ENCODE peak calls at places on chromosomes 7 and 10, in four cellular contexts. V is GM12878, C is endothelial cell of umbilical vein, H is HepG2. D is an unnamed sample.
A peak's percentile ranks its signal among the peaks of the same experiment; 100 is the strongest.

GRCh38 chr10:4656576-4657194 is 169.3 kb upstream of the AKR1E2 start:
- DNase-seq in V (no peak), H (peak; percentile 44), C (peak; percentile 80), D (peak; percentile 60)

GRCh38 chr10:133438711-133439273 is 14.4 kb upstream of the SPRN start:
- DNase-seq in H (peak; percentile 17), C (peak; percentile 19), V (peak; percentile 16), D (peak; percentile 55)

GRCh38 chr7:122885583-122886356 is 490 bp downstream of the CADPS2 start:
- DNase-seq in V (no peak), C (peak; percentile 66), H (peak; percentile 34), D (peak; percentile 24)

GRCh38 chr7:94913391-94913790 is 6.0 kb downstream of the PPP1R9A start:
- DNase-seq in H (no peak), C (no peak), V (no peak), D (no peak)

GRCh38 chr7:74356589-74357315 is 67.5 kb downstream of the CLIP2 start:
- DNase-seq in V (no peak), H (no peak), C (no peak), D (no peak)

GRCh38 chr10:69742928-69743602 is 58.6 kb upstream of the COL13A1 start:
- DNase-seq in H (no peak), V (no peak), C (peak; percentile 29), D (peak; percentile 37)

GRCh38 chr7:39592586-39592985 is 26.4 kb downstream of the YAE1 start:
- DNase-seq in C (peak; percentile 82), H (no peak), V (no peak), D (no peak)

GRCh38 chr10:23453465-23453864 is 14.6 kb downstream of the OTUD1 start:
- DNase-seq in C (no peak), V (no peak), H (no peak), D (no peak)

GRCh38 chr7:7122701-7123281 is 59.6 kb upstream of the C1GALT1 start:
- DNase-seq in V (no peak), H (no peak), C (no peak), D (no peak)

GRCh38 chr10:121168513-121169216 is 317.5 kb downstream of the WDR11 start:
- DNase-seq in V (no peak), C (no peak), H (no peak), D (peak; percentile 2)

GRCh38 chr7:1192171-1192676 is 32.2 kb upstream of the ZFAND2A start:
- DNase-seq in V (no peak), C (peak; percentile 87), H (no peak), D (no peak)

GRCh38 chr10:35153723-35154122 is 27.1 kb downstream of the CREM start:
- DNase-seq in V (no peak), H (no peak), C (no peak), D (no peak)

GRCh38 chr7:35255909-35256876 is 2.3 kb upstream of the TBX20 start:
- DNase-seq in H (no peak), C (no peak), V (no peak), D (no peak)

GRCh38 chr7:35714862-35715261 is 19.9 kb upstream of the HERPUD2 start:
- DNase-seq in C (no peak), H (no peak), V (no peak), D (no peak)

GRCh38 chr7:12941512-12941911 is 254.1 kb downstream of the ARL4A start:
- DNase-seq in H (peak; percentile 87), V (no peak), C (no peak), D (no peak)

GRCh38 chr10:1739751-1740150 is 2.4 kb upstream of the ADARB2 start:
- DNase-seq in V (no peak), C (no peak), H (no peak), D (no peak)

GRCh38 chr7:117203205-117203604 is 119.7 kb downstream of the WNT2 start:
- DNase-seq in C (no peak), H (no peak), V (no peak), D (no peak)

GRCh38 chr7:23114854-23115253 is 9.3 kb downstream of the KLHL7 start:
- DNase-seq in C (no peak), H (no peak), V (no peak), D (no peak)

GRCh38 chr7:80496586-80496985 is 15.3 kb downstream of the GNAT3 start:
- DNase-seq in V (no peak), C (no peak), H (no peak), D (no peak)

GRCh38 chr7:157080111-157080730 is 58.5 kb upstream of the UBE3C start:
- DNase-seq in H (no peak), C (no peak), V (no peak), D (peak; percentile 10)

GRCh38 chr10:3516191-3516590 is 268.8 kb downstream of the KLF6 start:
- DNase-seq in H (peak; percentile 24), V (no peak), C (no peak), D (no peak)

DNA sequence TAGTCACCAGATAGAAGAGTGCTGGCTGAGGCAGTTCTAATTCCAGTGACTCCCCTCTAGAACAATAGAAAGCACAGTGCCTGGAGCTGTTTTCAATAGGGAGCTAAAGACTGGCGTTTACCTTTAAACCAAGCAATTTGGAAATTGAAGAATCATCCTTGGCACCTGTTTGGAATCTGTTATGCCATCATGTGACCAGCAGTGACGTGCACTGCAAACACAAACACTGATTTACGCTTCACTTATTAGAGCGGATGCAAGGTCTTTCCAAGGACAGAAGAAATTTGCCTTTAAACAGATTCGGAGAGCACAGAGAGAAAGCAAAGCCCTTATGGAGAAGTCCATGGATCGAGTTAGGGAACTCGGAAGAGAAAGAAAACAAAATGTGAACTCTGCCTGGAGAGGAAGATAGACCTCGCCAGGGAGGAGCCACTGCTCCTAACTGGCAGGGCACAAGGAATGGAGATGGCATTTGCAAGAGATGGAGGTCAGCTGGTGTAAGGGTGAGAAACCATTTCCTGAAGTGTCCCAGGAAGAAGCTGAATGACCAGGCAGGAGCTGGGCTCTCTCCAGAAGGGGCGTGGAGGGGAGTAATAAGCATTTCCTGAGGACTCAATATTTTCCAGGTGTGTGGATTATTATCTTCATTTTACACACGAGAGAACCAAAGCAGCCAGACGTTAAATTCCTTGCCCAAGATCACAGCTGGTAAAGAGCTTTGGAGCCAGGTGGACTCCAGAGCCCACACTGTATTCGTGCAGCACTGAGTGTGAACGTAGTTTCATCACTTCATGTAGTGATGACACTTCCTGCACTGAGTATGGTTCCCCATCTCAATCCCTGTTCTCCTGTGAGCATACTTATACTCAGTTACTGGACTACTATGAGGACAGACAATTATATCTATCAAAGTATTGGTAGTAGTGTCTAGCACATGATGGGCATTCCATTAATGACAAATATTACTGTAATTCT is 97.7 kb downstream of the CUBN start:
- DNase-seq in C (no peak), V (no peak), H (no peak), D (no peak)
- TF ChIP-seq MYC in C (no peak), V (no peak), H (no peak), D (no peak)

DNA sequence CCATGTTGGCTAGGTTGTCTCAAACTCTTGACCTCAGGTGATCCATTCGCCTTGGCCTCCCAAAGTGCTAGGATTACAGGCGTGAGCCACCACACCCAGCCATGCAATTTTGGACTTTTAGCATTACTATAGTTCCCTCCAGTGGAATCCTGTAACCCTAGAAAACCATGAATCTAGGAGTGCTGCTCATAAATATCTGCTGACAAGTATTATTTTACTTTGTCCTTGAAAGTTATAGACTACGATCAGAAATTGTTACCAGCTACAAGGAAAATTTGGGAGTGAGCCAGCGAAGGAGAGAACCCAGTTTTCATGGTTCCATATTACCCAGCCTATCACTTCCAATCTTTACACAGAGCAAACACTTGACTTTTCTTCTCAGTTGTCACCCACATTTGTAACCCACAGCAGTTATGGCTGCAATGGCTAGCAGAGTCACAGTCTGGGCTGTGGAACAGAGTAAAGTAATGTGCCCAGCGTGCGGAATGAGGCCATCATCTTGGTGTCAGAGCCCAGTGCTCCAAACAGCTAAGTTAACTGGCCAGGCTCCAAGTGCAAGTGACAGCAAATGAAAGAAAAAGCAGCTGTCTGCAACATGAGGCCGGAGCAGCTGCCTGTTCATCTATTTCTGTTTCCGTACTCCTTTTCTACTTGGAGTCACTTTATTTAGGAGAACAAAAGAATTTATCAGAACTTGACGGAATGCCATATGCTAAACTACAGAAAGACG is 29.9 kb downstream of the ZC3HC1 start:
- DNase-seq in C (no peak), V (no peak), H (no peak), D (no peak)
- H3K36me3 ChIP-seq in C (peaks cover 18% of the 10 kb centered on the region), V (peaks cover 13% of the 10 kb centered on the region), H (peaks cover 64% of the 10 kb centered on the region), D (peaks cover 82% of the 10 kb centered on the region)

GRCh38 chr10:68156373-68157185 is 47.3 kb downstream of the MYPN start:
- DNase-seq in V (no peak), C (peak; percentile 74), H (peak; percentile 57), D (peak; percentile 77)
- TF ChIP-seq MYC in V (no peak), C (no peak), H (no peak), D (no peak)

DNA sequence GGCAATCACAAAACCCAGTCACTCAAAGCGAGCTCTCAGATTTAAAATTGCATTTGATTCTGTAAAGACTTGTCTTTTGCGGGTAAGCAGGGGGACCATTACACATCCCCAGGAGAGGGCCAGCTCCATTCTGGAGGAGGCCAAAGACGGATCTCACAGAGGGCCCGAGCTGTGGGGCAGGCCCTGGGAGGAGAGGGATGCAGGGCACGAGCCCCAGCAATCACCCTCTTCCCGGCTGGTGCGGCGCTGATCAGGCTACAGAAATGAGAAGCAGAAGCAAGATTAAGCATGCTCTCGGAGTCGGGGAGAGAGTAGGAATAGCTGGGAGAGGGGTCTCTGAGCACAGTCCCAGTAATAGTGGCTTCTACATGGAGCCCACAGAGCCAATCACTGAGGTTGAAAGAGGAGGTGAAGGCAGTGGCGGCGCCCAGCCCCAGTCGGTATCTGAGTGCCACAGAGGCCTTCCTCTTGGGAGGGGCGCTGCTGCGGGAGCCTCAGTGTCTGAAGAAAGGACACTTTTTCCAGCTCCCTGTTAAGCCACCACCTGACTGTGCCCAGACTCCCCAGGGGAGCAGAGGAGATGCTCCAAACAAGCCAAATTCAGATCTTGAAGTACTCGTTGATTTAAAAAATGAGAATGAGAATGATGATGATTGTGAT is 7.1 kb downstream of the CXCL12 start:
- DNase-seq in H (no peak), V (no peak), C (no peak), D (no peak)
- H3K36me3 ChIP-seq in H (no peaks in the 10 kb centered on the region), V (no peaks in the 10 kb centered on the region), C (no peaks in the 10 kb centered on the region), D (no peaks in the 10 kb centered on the region)

D was measured in K562.